ENCODE peak calls at places on chromosomes 11 and 22, in nine cellular contexts. P is M059J, Z is NCI-H82, O is sigmoid colon, D is stromal cell of bone marrow, A is iPS-NIHi11, S is Ammon's horn, Q is T-helper 1 cell, W is thoracic aorta. U is an unnamed sample.

GRCh38 chr22:24550902-24551229 is 4.1 kb downstream of the GUCD1 start:
- DNase-seq in P (no peak), Z (no peak), O (no peak), D (no peak), A (no peak), S (no peak), Q (no peak), W (no peak), U (no peak)

GRCh38 chr22:22452211-22452610 is 56.3 kb downstream of the ZNF280B start:
- DNase-seq in P (no peak), Z (peak), O (no peak), D (no peak), A (no peak), S (no peak), Q (no peak), W (no peak), U (no peak)

GRCh38 chr11:2562897-2563215 is 118.0 kb downstream of the KCNQ1 start:
- DNase-seq in P (no peak), Z (no peak), O (no peak), D (no peak), A (no peak), S (no peak), Q (no peak), W (no peak), U (no peak)

GRCh38 chr11:66247295-66247694 is 21.1 kb upstream of the RAB1B start:
- DNase-seq in P (peak), Z (no peak), O (no peak), D (no peak), A (no peak), S (no peak), Q (no peak), W (no peak), U (no peak)

GRCh38 chr11:95200781-95201457 is 30.1 kb downstream of the SESN3 start:
- DNase-seq in P (no peak), Z (no peak), O (no peak), D (no peak), A (no peak), S (no peak), Q (no peak), W (no peak), U (no peak)

GRCh38 chr11:67384851-67385366 is 6.9 kb upstream of the RAD9A start:
- DNase-seq in P (peak), Z (no peak), O (no peak), D (peak), A (no peak), S (peak), Q (no peak), W (no peak), U (no peak)

GRCh38 chr11:128522943-128523518 is 64.3 kb downstream of the ETS1 start:
- DNase-seq in P (peak), Z (no peak), O (no peak), D (no peak), A (no peak), S (no peak), Q (peak), W (no peak), U (no peak)

GRCh38 chr11:70064726-70065317 is 13.3 kb upstream of the ANO1 start:
- DNase-seq in P (no peak), Z (no peak), O (no peak), D (no peak), A (no peak), S (no peak), Q (no peak), W (no peak), U (peak)

GRCh38 chr22:43625242-43625641 is 186.9 kb downstream of the EFCAB6 start:
- DNase-seq in P (peak), Z (no peak), O (no peak), D (no peak), A (no peak), S (no peak), Q (no peak), W (no peak), U (no peak)

GRCh38 chr11:748007-748359 is 719 bp downstream of the TALDO1 start:
- DNase-seq in P (peak), Z (no peak), O (peak), D (no peak), A (no peak), S (no peak), Q (no peak), W (no peak), U (no peak)

GRCh38 chr11:67543585-67543984 is 20.3 kb upstream of the CABP2 start:
- DNase-seq in P (no peak), Z (no peak), O (no peak), D (no peak), A (no peak), S (no peak), Q (no peak), W (no peak), U (no peak)

GRCh38 chr22:37079668-37080171 is 28.2 kb downstream of the KCTD17 start:
- DNase-seq in P (peak), Z (no peak), O (no peak), D (peak), A (no peak), S (no peak), Q (peak), W (no peak), U (no peak)

GRCh38 chr11:66228521-66228920 is 39.9 kb upstream of the RAB1B start:
- DNase-seq in P (no peak), Z (no peak), O (no peak), D (no peak), A (peak), S (no peak), Q (no peak), W (no peak), U (peak)

GRCh38 chr22:31160328-31160978 is 471 bp downstream of the RNF185 start:
- DNase-seq in P (peak), Z (no peak), O (peak), D (no peak), A (no peak), S (peak), Q (no peak), W (no peak), U (no peak)

GRCh38 chr11:14300661-14301304 is 58.2 kb downstream of the RRAS2 start:
- DNase-seq in P (peak), Z (peak), O (peak), D (peak), A (peak), S (peak), Q (peak), W (peak), U (peak)

GRCh38 chr11:121132211-121132976 is 31.4 kb downstream of the TECTA start:
- DNase-seq in P (peak), Z (no peak), O (no peak), D (no peak), A (no peak), S (no peak), Q (no peak), W (no peak), U (no peak)

GRCh38 chr22:33851240-33851639 is 69.0 kb downstream of the LARGE1 start:
- DNase-seq in P (no peak), Z (peak), O (no peak), D (no peak), A (no peak), S (no peak), Q (no peak), W (no peak), U (no peak)

GRCh38 chr11:128324051-128324481 is 263.3 kb downstream of the ETS1 start:
- DNase-seq in P (no peak), Z (peak), O (no peak), D (no peak), A (no peak), S (no peak), Q (no peak), W (no peak), U (no peak)

GRCh38 chr11:115760528-115760837 is 256.3 kb upstream of the CADM1 start:
- DNase-seq in P (no peak), Z (no peak), O (peak), D (no peak), A (no peak), S (no peak), Q (no peak), W (no peak), U (no peak)

GRCh38 chr11:71354394-71355105 is 93.6 kb downstream of the DHCR7 start:
- DNase-seq in P (no peak), Z (no peak), O (no peak), D (no peak), A (no peak), S (no peak), Q (no peak), W (no peak), U (no peak)

GRCh38 chr11:84655729-84656128 is 971.4 kb downstream of the DLG2 start:
- DNase-seq in P (no peak), Z (no peak), O (no peak), D (no peak), A (peak), S (no peak), Q (no peak), W (no peak), U (no peak)

GRCh38 chr22:24422078-24422665 is 5.2 kb upstream of the ADORA2A start:
- DNase-seq in P (no peak), Z (no peak), O (no peak), D (no peak), A (no peak), S (no peak), Q (no peak), W (no peak), U (no peak)

GRCh38 chr22:50683086-50683993 is 10.7 kb downstream of the SHANK3 start:
- DNase-seq in P (no peak), Z (no peak), O (no peak), D (no peak), A (peak), S (no peak), Q (no peak), W (no peak), U (no peak)

GRCh38 chr11:27357250-27357649 is 5.8 kb downstream of the CCDC34 start:
- DNase-seq in P (no peak), Z (no peak), O (no peak), D (no peak), A (no peak), S (no peak), Q (no peak), W (no peak), U (no peak)

GRCh38 chr11:118438314-118438931 is 2.1 kb downstream of the KMT2A start:
- DNase-seq in P (peak), Z (peak), O (peak), D (peak), A (peak), S (peak), Q (peak), W (no peak), U (peak)

GRCh38 chr11:64165482-64165841 is 451 bp downstream of the MACROD1 start:
- DNase-seq in P (no peak), Z (peak), O (no peak), D (no peak), A (peak), S (no peak), Q (no peak), W (no peak), U (no peak)

GRCh38 chr11:59783632-59784090 is 26.9 kb downstream of the MRPL16 start:
- DNase-seq in P (no peak), Z (no peak), O (no peak), D (no peak), A (no peak), S (no peak), Q (no peak), W (no peak), U (no peak)

U was measured in H9.